ENCODE peak calls at places on chromosomes 3 and 15, in six cellular contexts. M is neuronal stem cell; E is CD8-positive, alpha-beta T cell; P is IMR-90; O is CD4-positive, alpha-beta memory T cell; N is uterus. F is an unnamed sample.

GRCh38 chr3:14439501-14440167 is 37.2 kb downstream of the SLC6A6 start:
- DNase-seq in M (no peak), E (no peak), P (peak; percentile 52), O (no peak), N (peak; percentile 50), F (no peak)

GRCh38 chr3:55247666-55248065 is 239.4 kb downstream of the WNT5A start:
- DNase-seq in M (no peak), E (no peak), P (peak; percentile 36), O (no peak), N (no peak), F (no peak)

GRCh38 chr3:32481791-32482631 is 20.6 kb downstream of the CMTM6 start:
- DNase-seq in M (no peak), E (no peak), P (no peak), O (no peak), N (no peak), F (no peak)

GRCh38 chr3:152173627-152174026 is 95.1 kb upstream of the MBNL1 start:
- DNase-seq in M (no peak), E (no peak), P (no peak), O (no peak), N (no peak), F (no peak)

GRCh38 chr3:130925628-130926027 is 31.7 kb downstream of the ATP2C1 start:
- DNase-seq in M (no peak), E (no peak), P (no peak), O (no peak), N (no peak), F (peak; percentile 95)

GRCh38 chr3:3705090-3705775 is 94.0 kb upstream of the LRRN1 start:
- DNase-seq in M (peak; percentile 27), E (no peak), P (no peak), O (no peak), N (peak; percentile 15), F (no peak)

GRCh38 chr15:55789066-55789660 is 46.2 kb upstream of the PRTG start:
- DNase-seq in M (no peak), E (peak; percentile 57), P (no peak), O (peak; percentile 9), N (no peak), F (peak; percentile 86)

GRCh38 chr3:73508330-73508954 is 116.3 kb downstream of the PDZRN3 start:
- DNase-seq in M (peak; percentile 31), E (no peak), P (peak; percentile 81), O (no peak), N (peak; percentile 47), F (peak; percentile 87)

GRCh38 chr3:182092662-182093262 is 381.0 kb downstream of the SOX2 start:
- DNase-seq in M (no peak), E (no peak), P (no peak), O (no peak), N (no peak), F (peak; percentile 50)

GRCh38 chr15:31489801-31490646 is 163.4 kb downstream of the KLF13 start:
- DNase-seq in M (no peak), E (peak; percentile 63), P (peak; percentile 62), O (peak; percentile 53), N (no peak), F (peak; percentile 83)

GRCh38 chr3:56987238-56987932 is 73.1 kb upstream of the SPATA12 start:
- DNase-seq in M (no peak), E (no peak), P (no peak), O (no peak), N (no peak), F (peak; percentile 75)

GRCh38 chr3:194279701-194280360 is 71.3 kb downstream of the CPN2 start:
- DNase-seq in M (no peak), E (no peak), P (no peak), O (no peak), N (peak; percentile 11), F (no peak)

GRCh38 chr15:89087066-89087829 is 1.0 kb upstream of the ABHD2 start:
- DNase-seq in M (no peak), E (no peak), P (no peak), O (no peak), N (no peak), F (no peak)

GRCh38 chr3:52843881-52844280 is 9.1 kb upstream of the MUSTN1 start:
- DNase-seq in M (no peak), E (no peak), P (no peak), O (no peak), N (no peak), F (no peak)
- H3K4me1 ChIP-seq in M (no peaks in the 10 kb centered on the region), E (peaks cover 6% of the 10 kb centered on the region), P (peaks cover 7% of the 10 kb centered on the region), O (peaks cover 8% of the 10 kb centered on the region), N (peaks cover 6% of the 10 kb centered on the region), F (no peaks in the 10 kb centered on the region)

GRCh38 chr15:25789206-25789605 is 73.9 kb downstream of the ATP10A start:
- DNase-seq in M (no peak), E (no peak), P (peak; percentile 20), O (no peak), N (peak; percentile 33), F (no peak)
- H3K4me1 ChIP-seq in M (peaks cover 2% of the 10 kb centered on the region), E (no peaks in the 10 kb centered on the region), P (peaks cover 35% of the 10 kb centered on the region), O (no peaks in the 10 kb centered on the region), N (peaks cover 12% of the 10 kb centered on the region), F (no peaks in the 10 kb centered on the region)

GRCh38 chr3:125151437-125151806 is 61.1 kb downstream of the SLC12A8 start:
- DNase-seq in M (no peak), E (no peak), P (no peak), O (no peak), N (no peak), F (no peak)

GRCh38 chr3:125150525-125151436 is 61.8 kb downstream of the SLC12A8 start:
- DNase-seq in M (no peak), E (no peak), P (peak; percentile 27), O (peak; percentile 39), N (no peak), F (peak; percentile 95)

GRCh38 chr3:125148016-125148812 is 64.3 kb downstream of the SLC12A8 start:
- DNase-seq in M (no peak), E (no peak), P (no peak), O (no peak), N (no peak), F (peak; percentile 95)

GRCh38 chr3:125148836-125149235 is 63.7 kb downstream of the SLC12A8 start:
- DNase-seq in M (no peak), E (no peak), P (peak; percentile 33), O (no peak), N (no peak), F (peak; percentile 91)

GRCh38 chr3:125149462-125149861 is 63.1 kb downstream of the SLC12A8 start:
- DNase-seq in M (no peak), E (no peak), P (no peak), O (no peak), N (no peak), F (no peak)
- H3K4me1 ChIP-seq in M (peaks cover 8% of the 10 kb centered on the region), E (peaks cover 11% of the 10 kb centered on the region), P (peaks cover 13% of the 10 kb centered on the region), O (no peaks in the 10 kb centered on the region), N (peaks cover 2% of the 10 kb centered on the region), F (peaks cover 96% of the 10 kb centered on the region)

GRCh38 chr3:94336076-94336741 is 273.3 kb downstream of the NSUN3 start:
- DNase-seq in M (peak; percentile 43), E (no peak), P (peak; percentile 70), O (no peak), N (no peak), F (peak; percentile 55)
- H3K4me1 ChIP-seq in M (no peaks in the 10 kb centered on the region), E (no peaks in the 10 kb centered on the region), P (no peaks in the 10 kb centered on the region), O (no peaks in the 10 kb centered on the region), N (no peaks in the 10 kb centered on the region), F (no peaks in the 10 kb centered on the region)

GRCh38 chr3:66472313-66473134 is 28.3 kb downstream of the LRIG1 start:
- DNase-seq in M (no peak), E (no peak), P (peak; percentile 88), O (no peak), N (no peak), F (no peak)

GRCh38 chr3:66473181-66473580 is 27.6 kb downstream of the LRIG1 start:
- DNase-seq in M (no peak), E (no peak), P (peak; percentile 58), O (no peak), N (no peak), F (no peak)

GRCh38 chr3:66469220-66469640 is 31.6 kb downstream of the LRIG1 start:
- DNase-seq in M (no peak), E (no peak), P (peak; percentile 82), O (no peak), N (no peak), F (peak; percentile 95)

GRCh38 chr3:66470285-66470684 is 30.5 kb downstream of the LRIG1 start:
- DNase-seq in M (no peak), E (no peak), P (no peak), O (no peak), N (no peak), F (no peak)

DNA sequence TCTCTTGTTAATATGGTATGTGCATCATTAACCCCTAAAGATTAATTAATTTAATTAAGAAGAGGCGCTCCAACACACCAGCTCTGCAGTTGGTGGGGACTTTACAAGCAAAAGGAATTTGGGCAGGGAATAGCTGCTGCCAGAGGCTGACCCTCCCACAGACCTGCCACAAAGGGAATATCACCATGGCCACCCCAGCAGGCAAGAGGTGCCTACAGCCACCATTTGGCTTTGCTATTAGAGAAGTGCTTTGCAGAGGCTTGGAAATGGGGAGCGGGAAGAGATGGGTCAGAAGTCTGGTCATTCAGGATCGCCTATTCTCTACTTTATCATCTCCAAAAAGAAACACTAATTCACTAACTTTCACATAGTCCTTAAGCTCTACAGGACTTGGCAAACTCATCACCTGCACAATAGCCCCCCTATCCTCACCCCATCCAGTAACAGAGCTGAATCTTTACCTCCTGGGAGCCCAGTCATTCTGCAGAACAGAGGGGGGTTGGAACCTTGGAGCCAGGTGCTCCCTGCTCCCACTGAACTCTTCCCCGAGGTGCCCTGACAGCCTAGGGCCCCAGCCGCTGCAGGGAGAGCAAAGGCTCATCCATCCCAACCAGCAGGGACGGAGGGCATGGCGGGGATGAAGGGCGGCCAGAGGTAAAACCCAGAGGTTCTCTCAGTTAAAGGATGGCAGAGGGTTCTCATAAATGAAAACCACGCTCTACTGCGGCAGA is 29.7 kb downstream of the LRIG1 start:
- DNase-seq in M (no peak), E (no peak), P (no peak), O (no peak), N (no peak), F (no peak)
- H3K4me1 ChIP-seq in M (peaks cover 6% of the 10 kb centered on the region), E (peaks cover 14% of the 10 kb centered on the region), P (peaks cover 20% of the 10 kb centered on the region), O (peaks cover 80% of the 10 kb centered on the region), N (no peaks in the 10 kb centered on the region), F (peaks cover 100% of the 10 kb centered on the region)

F was measured in Karpas-422.